ENCODE peak calls at places on chromosomes 7 and 10, in seven cellular contexts. Y, T, W, R, M, J and H are unnamed samples.
A peak's percentile ranks its signal among the peaks of the same experiment; 100 is the strongest.

GRCh38 chr10:94005050-94005449 is 11.3 kb downstream of the PLCE1 start:
- DNase-seq in Y (no peak), T (no peak), W (no peak), R (no peak), M (no peak), J (no peak), H (no peak)

GRCh38 chr7:43619213-43620012 is 36.5 kb downstream of the STK17A start:
- DNase-seq in Y (no peak), T (no peak), W (no peak), R (no peak), M (no peak), J (no peak), H (peak; percentile 13)

GRCh38 chr10:96833220-96834001 is 1.3 kb downstream of the LCOR start:
- DNase-seq in Y (no peak), T (peak; percentile 24), W (peak; percentile 73), R (peak; percentile 47), M (peak; percentile 59), J (no peak), H (no peak)

GRCh38 chr10:12389154-12389734 is 39.9 kb downstream of the CAMK1D start:
- DNase-seq in Y (no peak), T (no peak), W (no peak), R (no peak), M (no peak), J (no peak), H (no peak)

GRCh38 chr7:18558503-18558902 is 63.0 kb downstream of the HDAC9 start:
- DNase-seq in Y (no peak), T (no peak), W (no peak), R (no peak), M (no peak), J (no peak), H (no peak)

GRCh38 chr10:119104653-119105024 is 726 bp downstream of the DENND10 start:
- DNase-seq in Y (no peak), T (peak; percentile 15), W (peak; percentile 41), R (no peak), M (no peak), J (no peak), H (no peak)

GRCh38 chr10:31136951-31137885 is 105.6 kb upstream of the ZNF438 start:
- DNase-seq in Y (no peak), T (no peak), W (no peak), R (no peak), M (no peak), J (no peak), H (no peak)

GRCh38 chr7:1965579-1966294 is 267.0 kb downstream of the MAD1L1 start:
- DNase-seq in Y (no peak), T (no peak), W (no peak), R (no peak), M (no peak), J (no peak), H (no peak)

GRCh38 chr7:73844848-73845460 is 2.6 kb upstream of the METTL27 start:
- DNase-seq in Y (no peak), T (no peak), W (no peak), R (no peak), M (no peak), J (no peak), H (no peak)

GRCh38 chr10:72044417-72045041 is 43.8 kb downstream of the SPOCK2 start:
- DNase-seq in Y (no peak), T (peak; percentile 43), W (no peak), R (peak; percentile 70), M (peak; percentile 61), J (no peak), H (no peak)

GRCh38 chr7:92874567-92874966 is 38.2 kb upstream of the CDK6 start:
- DNase-seq in Y (no peak), T (no peak), W (no peak), R (no peak), M (no peak), J (no peak), H (no peak)

GRCh38 chr7:23544913-23545354 is 13.2 kb upstream of the TRA2A start:
- DNase-seq in Y (no peak), T (peak; percentile 65), W (peak; percentile 76), R (no peak), M (peak; percentile 43), J (peak; percentile 46), H (peak; percentile 69)

GRCh38 chr7:157519246-157519645 is 182.4 kb downstream of the DNAJB6 start:
- DNase-seq in Y (no peak), T (no peak), W (no peak), R (no peak), M (no peak), J (no peak), H (no peak)

GRCh38 chr10:13834581-13835286 is 248.0 kb downstream of the PRPF18 start:
- DNase-seq in Y (no peak), T (no peak), W (peak; percentile 46), R (peak; percentile 65), M (no peak), J (no peak), H (no peak)

GRCh38 chr10:87752571-87752970 is 65.5 kb downstream of the ATAD1 start:
- DNase-seq in Y (no peak), T (no peak), W (no peak), R (no peak), M (no peak), J (no peak), H (no peak)

GRCh38 chr7:107998660-107999480 is 4.1 kb downstream of the LAMB1 start:
- DNase-seq in Y (no peak), T (no peak), W (no peak), R (no peak), M (no peak), J (no peak), H (no peak)

GRCh38 chr7:17062433-17063383 is 180.9 kb upstream of the AGR3 start:
- DNase-seq in Y (no peak), T (no peak), W (no peak), R (no peak), M (no peak), J (no peak), H (no peak)

GRCh38 chr10:57624066-57624465 is 643.6 kb downstream of the IPMK start:
- DNase-seq in Y (no peak), T (peak; percentile 4), W (no peak), R (no peak), M (no peak), J (no peak), H (no peak)

DNA sequence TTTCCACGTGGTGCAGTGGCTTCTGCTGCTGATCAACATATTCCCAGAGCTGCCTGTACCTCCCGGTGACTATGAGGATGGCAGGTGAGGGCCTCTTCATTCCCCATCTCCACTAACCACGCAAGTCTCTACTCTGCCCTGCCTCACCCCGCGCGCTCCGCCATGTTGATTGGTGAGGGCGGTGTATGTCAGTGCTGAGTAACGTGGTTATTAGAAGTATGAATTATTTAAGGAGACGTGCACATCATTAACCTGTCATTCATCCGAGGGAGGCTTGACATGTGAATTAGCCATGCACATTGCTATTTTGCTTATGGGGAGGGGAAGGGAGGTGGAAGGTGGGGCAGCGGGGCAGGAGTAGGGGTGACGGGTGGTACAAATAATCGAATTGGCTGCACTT is 138.6 kb downstream of the SORCS3 start:
- DNase-seq in Y (no peak), T (no peak), W (no peak), R (no peak), M (no peak), J (no peak), H (no peak)
- TF ChIP-seq REST in Y (no peak), T (no peak), W (no peak), R (no peak), M (no peak), J (no peak), H (no peak)

DNA sequence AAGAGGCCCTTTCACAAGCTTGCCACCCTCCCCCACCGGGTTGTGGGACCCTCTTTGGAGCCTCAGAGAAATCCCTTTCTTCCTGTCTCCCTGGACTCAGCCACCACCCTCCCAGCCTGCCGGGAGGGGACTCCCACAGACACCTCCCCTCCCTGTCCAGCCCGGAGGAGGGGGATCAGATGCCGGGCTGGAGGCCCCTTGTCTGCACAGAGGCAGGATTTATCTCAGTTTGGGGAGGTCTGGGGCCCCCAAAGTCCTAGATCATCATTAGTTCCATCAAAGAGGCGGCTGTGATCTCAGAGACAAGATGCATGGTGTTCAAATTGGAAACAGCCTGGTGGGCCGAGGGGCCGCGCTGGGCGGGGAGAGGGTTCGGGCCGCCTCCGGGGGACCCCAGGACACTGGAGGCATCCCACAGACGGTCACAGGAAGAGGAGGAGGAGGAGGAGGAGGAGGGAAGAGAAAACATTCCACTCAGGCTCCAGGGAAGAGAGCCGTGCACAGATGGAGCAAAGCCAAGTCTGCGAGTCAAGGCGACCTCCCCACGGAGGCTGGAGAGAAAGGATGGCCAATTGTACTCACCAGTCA is 69.6 kb upstream of the CUX1 start:
- DNase-seq in Y (no peak), T (no peak), W (no peak), R (peak; percentile 44), M (no peak), J (no peak), H (no peak)
- H3K4me2 ChIP-seq in Y (no peak overlapping the region), T (no peak overlapping the region), W (no peak overlapping the region), R (no peak overlapping the region), M (no peak overlapping the region), J (no peak overlapping the region), H (no peak overlapping the region)

DNA sequence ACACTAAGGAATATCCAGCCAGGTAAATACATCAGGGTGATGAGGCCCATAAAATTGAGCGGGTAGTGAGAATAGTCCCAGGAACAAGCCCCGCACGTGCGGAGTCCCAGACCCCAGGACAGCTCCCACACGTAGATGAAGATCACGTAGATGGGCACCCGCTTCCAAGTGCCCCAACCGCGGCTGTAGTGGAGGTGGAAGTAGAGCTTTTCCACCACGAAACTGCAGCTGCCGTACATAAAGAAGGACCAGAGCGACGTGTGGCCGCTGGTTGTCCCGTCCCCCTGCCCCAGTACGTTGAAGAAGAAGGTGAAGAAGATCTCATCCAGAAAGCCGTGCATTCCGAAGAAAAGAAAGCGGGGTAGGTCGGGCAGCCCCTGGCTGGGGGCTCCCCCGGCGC is 948 bp downstream of the TMEM229A start:
- DNase-seq in Y (no peak), T (no peak), W (no peak), R (peak; percentile 57), M (no peak), J (no peak), H (no peak)
- TF ChIP-seq REST in Y (no peak), T (no peak), W (no peak), R (no peak), M (no peak), J (no peak), H (no peak)

GRCh38 chr7:137403282-137403681 is 59.7 kb upstream of the PTN start:
- DNase-seq in Y (no peak), T (no peak), W (peak; percentile 30), R (no peak), M (no peak), J (no peak), H (no peak)
- H3K4me2 ChIP-seq in Y (no peak overlapping the region), T (no peak overlapping the region), W (peak overlapping the region; percentile 77), R (no peak overlapping the region), M (no peak overlapping the region), J (no peak overlapping the region), H (no peak overlapping the region)

GRCh38 chr7:90570373-90570959 is 25.7 kb upstream of the CDK14 start:
- DNase-seq in Y (no peak), T (no peak), W (no peak), R (peak; percentile 28), M (no peak), J (no peak), H (no peak)
- TF ChIP-seq REST in Y (no peak), T (no peak), W (no peak), R (no peak), M (no peak), J (no peak), H (no peak)

GRCh38 chr10:42942279-42942932 is 134.5 kb upstream of the RET start:
- DNase-seq in Y (no peak), T (no peak), W (no peak), R (no peak), M (no peak), J (no peak), H (no peak)
- H3K4me2 ChIP-seq in Y (no peak overlapping the region), T (no peak overlapping the region), W (no peak overlapping the region), R (no peak overlapping the region), M (no peak overlapping the region), J (no peak overlapping the region), H (no peak overlapping the region)

GRCh38 chr10:79354615-79355014 is 7.3 kb downstream of the PPIF start:
- DNase-seq in Y (no peak), T (no peak), W (no peak), R (no peak), M (no peak), J (no peak), H (no peak)
- TF ChIP-seq REST in Y (no peak), T (no peak), W (no peak), R (no peak), M (no peak), J (no peak), H (no peak)